ENCODE peak calls at places on chromosomes 2 and 18, in five cellular contexts. O is pancreas, C is kidney, V is ascending aorta, N is breast epithelium. T is an unnamed sample.

GRCh38 chr2:159684796-159685195 is 27.5 kb upstream of the MARCHF7 start:
- DNase-seq in N (no peak), O (no peak), C (no peak), V (no peak), T (no peak)

GRCh38 chr2:11499081-11499743 is 33.3 kb upstream of the E2F6 start:
- DNase-seq in O (no peak), V (no peak), C (no peak), N (no peak), T (no peak)

GRCh38 chr2:120533625-120534024 is 187.7 kb downstream of the INHBB start:
- DNase-seq in C (no peak), N (no peak), O (no peak), V (no peak), T (no peak)

GRCh38 chr2:108640731-108641130 is 78.6 kb upstream of the RANBP2 start:
- DNase-seq in O (no peak), V (no peak), N (no peak), C (no peak), T (no peak)

GRCh38 chr2:118565301-118565700 is 282.1 kb downstream of the EN1 start:
- DNase-seq in N (no peak), V (no peak), C (no peak), O (no peak), T (no peak)

GRCh38 chr2:59490994-59491393 is 1062.5 kb downstream of the BCL11A start:
- DNase-seq in C (no peak), V (no peak), O (no peak), N (no peak), T (no peak)

GRCh38 chr2:162037028-162037795 is 36.8 kb downstream of the DPP4 start:
- DNase-seq in N (no peak), O (no peak), V (no peak), C (no peak), T (no peak)

GRCh38 chr18:45167109-45167551 is 448.1 kb upstream of the SLC14A2 start:
- DNase-seq in V (no peak), O (no peak), N (no peak), C (no peak), T (no peak)

GRCh38 chr2:120405769-120406119 is 59.8 kb downstream of the INHBB start:
- DNase-seq in O (no peak), C (no peak), V (no peak), N (no peak), T (no peak)

GRCh38 chr2:105176429-105176828 is 65.1 kb upstream of the GPR45 start:
- DNase-seq in N (no peak), V (no peak), O (no peak), C (peak), T (no peak)

GRCh38 chr2:73830871-73831401 is 2.2 kb downstream of the STAMBP start:
- DNase-seq in V (no peak), C (no peak), N (no peak), O (no peak), T (no peak)

GRCh38 chr2:240999001-240999791 is 778 bp downstream of the SNED1 start:
- DNase-seq in N (peak), C (peak), V (peak), O (peak), T (no peak)

GRCh38 chr2:25831744-25832449 is 46.4 kb downstream of the ASXL2 start:
- DNase-seq in V (no peak), C (no peak), N (no peak), O (no peak), T (no peak)

GRCh38 chr18:55076643-55077218 is 117.5 kb upstream of the CCDC68 start:
- DNase-seq in O (no peak), C (no peak), N (no peak), V (no peak), T (no peak)

GRCh38 chr18:23626451-23627279 is 36.0 kb downstream of the ANKRD29 start:
- DNase-seq in V (no peak), O (no peak), N (no peak), C (no peak), T (no peak)

GRCh38 chr2:230947908-230948365 is 22.9 kb upstream of the GPR55 start:
- DNase-seq in C (peak), V (peak), O (no peak), N (peak), T (no peak)

GRCh38 chr2:121382744-121383143 is 97.7 kb upstream of the TFCP2L1 start:
- DNase-seq in N (no peak), V (no peak), C (no peak), O (no peak), T (no peak)

GRCh38 chr2:144580521-144581153 is 60.7 kb upstream of the ZEB2 start:
- DNase-seq in V (no peak), N (no peak), C (no peak), O (no peak), T (peak)

GRCh38 chr2:201235865-201236811 is 24.2 kb upstream of the CASP8 start:
- DNase-seq in O (peak), V (peak), C (no peak), N (no peak), T (peak)

GRCh38 chr2:181949047-181949446 is 36.6 kb upstream of the PPP1R1C start:
- DNase-seq in O (no peak), V (no peak), C (no peak), N (no peak), T (no peak)

GRCh38 chr2:223528036-223528435 is 74.1 kb downstream of the SCG2 start:
- DNase-seq in V (no peak), O (no peak), N (no peak), C (no peak), T (no peak)

GRCh38 chr2:41924024-41924423 is 123.8 kb upstream of the PKDCC start:
- DNase-seq in V (no peak), C (no peak), O (no peak), N (no peak), T (no peak)

GRCh38 chr2:33426666-33427231 is 49.7 kb upstream of the RASGRP3 start:
- DNase-seq in V (no peak), C (no peak), O (peak), N (no peak), T (peak)

GRCh38 chr2:48727560-48727959 is 28.0 kb downstream of the LHCGR start:
- DNase-seq in V (no peak), O (no peak), N (no peak), C (no peak), T (no peak)
- TF ChIP-seq CTCF in V (no peak), O (no peak), N (no peak), C (no peak), T (peak)

GRCh38 chr2:46645681-46646162 is 166.4 kb downstream of the TMEM247 start:
- DNase-seq in V (no peak), N (no peak), C (no peak), O (no peak), T (no peak)
- H3K27ac ChIP-seq in V (peak), N (peak), C (no peak), O (no peak), T (peak)

GRCh38 chr2:232418466-232419244 is 12.0 kb downstream of the ALPG start:
- DNase-seq in V (no peak), N (peak), C (no peak), O (no peak), T (peak)
- H3K4me3 ChIP-seq in V (peak), N (peak), C (no peak), O (no peak), T (peak)

GRCh38 chr18:5841518-5841917 is 53.8 kb downstream of the TMEM200C start:
- DNase-seq in V (no peak), O (no peak), C (no peak), N (no peak), T (no peak)
- TF ChIP-seq CTCF in V (no peak), O (no peak), C (no peak), N (no peak), T (no peak)

GRCh38 chr2:189662674-189663226 is 1.5 kb downstream of the ASNSD1 start:
- DNase-seq in C (no peak), V (no peak), N (no peak), O (no peak), T (no peak)

GRCh38 chr2:189659734-189660133 is 1.5 kb upstream of the ASNSD1 start:
- DNase-seq in O (no peak), C (no peak), V (no peak), N (no peak), T (no peak)

GRCh38 chr2:189661148-189661956 is at the start of gene ASNSD1:
- DNase-seq in V (peak), C (peak), N (peak), O (peak), T (peak)

GRCh38 chr2:189660803-189661147 is 484 bp upstream of the ASNSD1 start:
- DNase-seq in O (no peak), C (no peak), N (no peak), V (no peak), T (no peak)

GRCh38 chr2:189661957-189662321 is 680 bp downstream of the ASNSD1 start:
- DNase-seq in N (no peak), C (no peak), O (no peak), V (no peak), T (no peak)
- H3K27ac ChIP-seq in N (peak), C (no peak), O (no peak), V (peak), T (peak)

GRCh38 chr2:203835420-203835819 is 32.2 kb upstream of the CTLA4 start:
- DNase-seq in C (no peak), V (no peak), O (no peak), N (no peak), T (no peak)

GRCh38 chr2:203841654-203842053 is 25.9 kb upstream of the CTLA4 start:
- DNase-seq in C (no peak), N (no peak), V (no peak), O (no peak), T (no peak)

GRCh38 chr2:203830294-203831055 is 37.1 kb upstream of the CTLA4 start:
- DNase-seq in V (no peak), O (no peak), C (no peak), N (no peak), T (no peak)

GRCh38 chr2:203840816-203841215 is 26.8 kb upstream of the CTLA4 start:
- DNase-seq in C (no peak), V (no peak), O (no peak), N (no peak), T (peak)

DNA sequence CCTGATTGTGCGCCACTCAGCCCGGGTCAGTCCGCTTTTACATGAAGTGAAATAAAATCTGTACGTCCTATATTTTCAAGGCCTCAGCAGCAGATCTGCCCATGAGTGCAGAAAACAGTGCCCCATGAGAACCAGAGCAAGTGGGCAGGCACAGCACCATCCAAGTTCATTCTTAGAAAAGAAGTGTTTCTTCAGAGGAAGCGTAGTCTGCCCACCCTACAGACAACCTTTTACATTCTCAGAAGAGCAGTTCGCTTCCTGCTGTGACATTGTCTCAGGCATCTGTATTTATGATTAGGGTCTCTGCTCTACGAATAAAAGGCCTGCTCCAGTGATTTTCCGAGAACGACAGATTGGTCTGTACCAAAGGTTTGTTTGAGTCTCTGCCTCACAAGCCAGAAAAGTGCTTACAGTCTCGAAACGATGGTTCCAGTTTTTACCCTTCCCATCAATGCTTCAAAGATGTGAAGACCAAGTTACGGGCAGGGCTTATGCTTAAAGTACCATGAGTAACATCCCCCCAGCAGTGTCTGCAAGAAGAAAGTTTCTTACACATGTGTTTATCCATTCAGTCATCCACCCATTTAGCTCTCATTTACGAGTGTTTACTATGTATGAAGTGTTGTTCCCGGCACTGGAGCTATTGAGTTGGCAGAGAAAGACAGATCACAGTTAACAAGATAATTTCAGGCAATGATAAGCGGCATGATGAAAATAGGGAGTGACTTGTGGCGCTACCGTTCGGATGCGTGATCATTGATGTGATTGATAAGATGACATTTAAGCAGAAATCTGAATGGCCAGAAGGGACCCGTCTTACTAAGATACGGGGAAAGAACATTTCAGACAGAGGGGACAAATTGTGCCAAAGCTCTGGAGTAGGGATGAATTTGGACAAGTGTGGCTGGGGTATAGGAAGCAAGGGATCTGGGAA is 31.4 kb upstream of the CTLA4 start:
- DNase-seq in O (no peak), V (no peak), N (no peak), C (no peak), T (no peak)
- H3K4me3 ChIP-seq in O (no peak), V (no peak), N (no peak), C (no peak), T (no peak)

DNA sequence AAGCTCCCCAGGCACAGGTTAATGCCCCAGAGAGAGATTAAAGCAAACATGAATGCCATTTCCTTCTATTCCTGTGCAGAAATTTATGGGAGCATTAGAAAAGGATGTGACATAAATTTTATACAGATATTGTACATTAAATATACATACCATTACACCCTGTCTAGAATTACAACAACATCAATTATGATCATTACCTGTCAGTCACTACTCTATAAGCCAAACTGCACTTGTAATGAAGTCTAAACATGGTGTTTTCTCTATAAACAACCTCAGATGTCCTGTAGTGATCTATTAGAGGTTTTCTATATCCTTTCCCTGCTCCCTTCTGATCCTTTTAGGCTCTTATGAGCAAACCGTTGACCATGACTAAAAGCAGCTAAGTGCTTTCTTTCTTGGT is 17.4 kb upstream of the GAREM1 start:
- DNase-seq in V (no peak), C (no peak), N (no peak), O (no peak), T (no peak)
- TF ChIP-seq CTCF in V (no peak), C (no peak), N (no peak), O (no peak), T (no peak)

T was measured in WERI-Rb-1.